ENCODE peak calls at places on chromosomes 3 and 15, in five cellular contexts. K is A549, Q is K562, N is HepG2, S is H1. O is an unnamed sample.

GRCh38 chr3:52240059-52240885 is 1.3 kb upstream of the TWF2 start:
- DNase-seq in K (no peak), Q (peak; percentile 34), N (peak; percentile 59), S (no peak), O (no peak)

GRCh38 chr3:183626877-183627594 is 8.4 kb upstream of the KLHL24 start:
- DNase-seq in K (no peak), Q (no peak), N (no peak), S (no peak), O (no peak)

GRCh38 chr15:63296195-63296594 is 18.8 kb downstream of the APH1B start:
- DNase-seq in K (no peak), Q (no peak), N (no peak), S (no peak), O (peak; percentile 8)

GRCh38 chr3:187264051-187264450 is 27.5 kb downstream of the MASP1 start:
- DNase-seq in K (peak; percentile 14), Q (no peak), N (peak; percentile 72), S (no peak), O (peak; percentile 91)

GRCh38 chr15:51861557-51862350 is 32.3 kb downstream of the TMOD3 start:
- DNase-seq in K (no peak), Q (no peak), N (no peak), S (no peak), O (peak; percentile 67)

GRCh38 chr3:173938159-173938558 is 540.6 kb downstream of the NLGN1 start:
- DNase-seq in K (no peak), Q (no peak), N (peak; percentile 3), S (no peak), O (peak; percentile 77)

GRCh38 chr3:127358641-127359040 is 70.8 kb upstream of the PRR20G start:
- DNase-seq in K (no peak), Q (no peak), N (no peak), S (no peak), O (no peak)

GRCh38 chr15:34850121-34850520 is 54.8 kb upstream of the ACTC1 start:
- DNase-seq in K (no peak), Q (no peak), N (no peak), S (no peak), O (no peak)

GRCh38 chr15:74035121-74035829 is 40.8 kb downstream of the PML start:
- DNase-seq in K (no peak), Q (no peak), N (no peak), S (no peak), O (no peak)

GRCh38 chr3:181794036-181794790 is 82.5 kb downstream of the SOX2 start:
- DNase-seq in K (no peak), Q (no peak), N (no peak), S (no peak), O (no peak)

GRCh38 chr3:97712919-97713318 is 51.6 kb upstream of the ARL6 start:
- DNase-seq in K (no peak), Q (no peak), N (no peak), S (no peak), O (no peak)

GRCh38 chr15:98713585-98714001 is 65.3 kb downstream of the IGF1R start:
- DNase-seq in K (no peak), Q (no peak), N (no peak), S (no peak), O (peak; percentile 31)

GRCh38 chr15:99683000-99683670 is 50.1 kb downstream of the LYSMD4 start:
- DNase-seq in K (no peak), Q (no peak), N (no peak), S (no peak), O (peak; percentile 93)

GRCh38 chr15:95684693-95685115 is 645.8 kb upstream of the NR2F2 start:
- DNase-seq in K (peak; percentile 23), Q (peak; percentile 44), N (no peak), S (no peak), O (peak; percentile 97)

GRCh38 chr3:187112934-187113793 is 26.1 kb downstream of the RPL39L start:
- DNase-seq in K (no peak), Q (no peak), N (peak; percentile 12), S (no peak), O (peak; percentile 64)

GRCh38 chr3:103889675-103890074 is 1454.9 kb downstream of the ZPLD1 start:
- DNase-seq in K (no peak), Q (no peak), N (no peak), S (no peak), O (no peak)

GRCh38 chr3:72346526-72346926 is 501.7 kb downstream of the SHQ1 start:
- DNase-seq in K (no peak), Q (no peak), N (no peak), S (no peak), O (peak; percentile 21)

GRCh38 chr3:147354621-147355020 is 51.7 kb downstream of the ZIC4 start:
- DNase-seq in K (no peak), Q (no peak), N (no peak), S (no peak), O (no peak)

GRCh38 chr15:73912030-73912596 is 14.1 kb upstream of the LOXL1 start:
- DNase-seq in K (no peak), Q (no peak), N (no peak), S (no peak), O (no peak)

GRCh38 chr3:46239301-46239938 is 2.8 kb upstream of the CCR3 start:
- DNase-seq in K (no peak), Q (no peak), N (no peak), S (no peak), O (no peak)

GRCh38 chr3:105608623-105609022 is 241.9 kb downstream of the ALCAM start:
- DNase-seq in K (no peak), Q (no peak), N (no peak), S (peak; percentile 57), O (no peak)

GRCh38 chr15:51403072-51403878 is 61.8 kb downstream of the GLDN start:
- DNase-seq in K (peak; percentile 52), Q (peak; percentile 34), N (peak; percentile 15), S (peak; percentile 46), O (peak; percentile 44)

GRCh38 chr3:193896419-193896818 is 239.5 kb upstream of the HES1 start:
- DNase-seq in K (no peak), Q (no peak), N (no peak), S (no peak), O (no peak)

GRCh38 chr15:62856466-62857246 is 185.9 kb upstream of the TPM1 start:
- DNase-seq in K (no peak), Q (no peak), N (no peak), S (peak; percentile 35), O (no peak)

GRCh38 chr3:156148946-156149348 is 28.6 kb downstream of the KCNAB1 start:
- DNase-seq in K (no peak), Q (no peak), N (no peak), S (no peak), O (peak; percentile 82)

GRCh38 chr3:140277886-140278285 is 342.9 kb downstream of the CLSTN2 start:
- DNase-seq in K (no peak), Q (no peak), N (no peak), S (no peak), O (no peak)

GRCh38 chr3:72907131-72907697 is 19.4 kb downstream of the GXYLT2 start:
- DNase-seq in K (no peak), Q (no peak), N (no peak), S (no peak), O (no peak)

GRCh38 chr3:184117649-184118048 is 17.5 kb upstream of the EIF2B5 start:
- DNase-seq in K (no peak), Q (no peak), N (no peak), S (no peak), O (no peak)

DNA sequence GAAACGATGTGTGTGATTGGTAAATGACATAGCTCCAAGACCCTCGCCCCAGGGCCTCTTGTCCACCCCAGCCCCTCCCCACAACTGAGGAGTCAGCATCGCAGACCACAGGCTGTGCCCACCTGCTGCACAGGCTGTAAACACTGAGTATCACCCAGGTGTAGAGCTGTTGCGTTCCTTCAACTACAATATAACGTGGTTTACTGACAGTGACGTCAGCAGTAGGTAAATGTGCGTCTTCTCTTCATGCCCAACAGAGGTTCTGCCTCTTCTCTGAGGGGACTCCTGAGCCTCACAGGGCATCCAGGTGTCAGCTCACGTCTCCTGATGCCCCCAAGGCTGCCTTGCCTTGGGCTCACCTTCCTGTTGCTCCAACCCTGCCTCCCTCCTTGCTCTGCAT is 395.1 kb downstream of the CACNA2D3 start:
- DNase-seq in K (no peak), Q (no peak), N (no peak), S (no peak), O (no peak)
- TF ChIP-seq POLR2A in K (no peak), Q (no peak), N (no peak), S (no peak), O (no peak)

GRCh38 chr15:37045859-37046318 is 54.5 kb downstream of the MEIS2 start:
- DNase-seq in K (no peak), Q (no peak), N (peak; percentile 56), S (peak; percentile 57), O (no peak)

GRCh38 chr15:37041836-37042235 is 58.5 kb downstream of the MEIS2 start:
- DNase-seq in K (no peak), Q (no peak), N (no peak), S (no peak), O (no peak)

GRCh38 chr15:37050345-37050744 is 50.0 kb downstream of the MEIS2 start:
- DNase-seq in K (no peak), Q (no peak), N (no peak), S (no peak), O (no peak)

GRCh38 chr15:37045241-37045640 is 55.1 kb downstream of the MEIS2 start:
- DNase-seq in K (no peak), Q (no peak), N (no peak), S (no peak), O (no peak)

DNA sequence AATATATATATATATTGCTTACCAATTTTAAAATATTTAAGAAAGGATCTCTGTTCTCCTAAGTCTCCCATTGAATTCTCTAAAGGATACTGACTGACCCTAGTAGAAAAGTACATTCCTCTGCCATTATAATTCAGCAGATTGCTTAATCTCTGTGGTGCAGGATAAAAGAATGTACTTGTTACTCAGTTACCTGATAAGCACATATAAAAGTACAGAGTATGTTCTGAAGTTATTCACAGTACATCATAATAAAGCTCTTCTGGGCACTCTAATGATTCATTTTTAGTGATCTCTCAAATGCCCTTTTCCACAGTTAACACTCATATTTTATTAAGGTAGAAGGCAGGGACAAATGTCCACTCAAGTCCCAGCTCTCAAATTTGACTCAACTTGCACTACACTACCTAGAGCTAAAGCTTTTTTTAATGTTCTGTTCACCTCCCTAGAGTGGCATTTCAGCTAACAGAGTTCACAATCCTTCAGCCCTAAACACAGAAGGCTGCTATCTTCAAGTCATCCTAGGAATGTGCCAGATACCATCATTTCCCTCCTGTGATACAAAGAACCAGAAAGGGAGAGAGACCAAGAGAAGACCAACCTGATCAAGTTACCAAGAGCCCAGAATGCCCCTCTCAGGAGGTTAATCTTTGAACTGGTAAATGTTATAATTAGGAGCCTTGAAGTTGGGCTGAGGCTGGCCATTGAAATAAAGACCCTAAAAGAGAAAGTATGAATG is 53.3 kb downstream of the MEIS2 start:
- DNase-seq in K (no peak), Q (no peak), N (peak; percentile 28), S (no peak), O (no peak)
- TF ChIP-seq JUN in K (no peak), Q (no peak), N (no peak), S (no peak), O (no peak)

GRCh38 chr3:3127432-3128010 is 781 bp downstream of the TRNT1 start:
- DNase-seq in K (peak; percentile 16), Q (peak; percentile 25), N (peak; percentile 20), S (no peak), O (no peak)

GRCh38 chr3:3125977-3126376 is 763 bp upstream of the TRNT1 start:
- DNase-seq in K (no peak), Q (no peak), N (no peak), S (no peak), O (no peak)

GRCh38 chr3:3129579-3129978 is 2.8 kb downstream of the TRNT1 start:
- DNase-seq in K (no peak), Q (no peak), N (no peak), S (no peak), O (no peak)

GRCh38 chr3:3126477-3127431 is at the start of gene TRNT1:
- DNase-seq in K (peak; percentile 83), Q (peak; percentile 98), N (peak; percentile 84), S (peak; percentile 93), O (peak; percentile 92)
- TF ChIP-seq POLR2A in K (peak; percentile 92), Q (peak; percentile 98), N (peak; percentile 93), S (no peak), O (peak; percentile 85)

GRCh38 chr3:159892171-159892791 is 96.4 kb upstream of the IL12A start:
- DNase-seq in K (no peak), Q (no peak), N (no peak), S (no peak), O (no peak)
- TF ChIP-seq JUN in K (no peak), Q (no peak), N (no peak), S (no peak), O (no peak)

O was measured in endothelial cell of umbilical vein.